ENCODE peak calls at places on chromosome 16, in five cellular contexts. D, M, S, W and G are unnamed samples.

GRCh38 chr16:20409398-20410152 is at the start of gene ACSM5:
- DNase-seq in D (peak; percentile 39), M (no peak), S (no peak), W (no peak), G (no peak)

GRCh38 chr16:2971985-2972784 is 3.0 kb downstream of the PAQR4 start:
- DNase-seq in D (no peak), M (no peak), S (no peak), W (no peak), G (no peak)

GRCh38 chr16:67235816-67236547 is 9.1 kb downstream of the TMEM208 start:
- DNase-seq in D (no peak), M (no peak), S (no peak), W (no peak), G (no peak)

GRCh38 chr16:72287646-72288045 is 115.7 kb upstream of the PMFBP1 start:
- DNase-seq in D (no peak), M (no peak), S (no peak), W (no peak), G (no peak)

GRCh38 chr16:2186064-2186463 is 10.3 kb downstream of the CASKIN1 start:
- DNase-seq in D (no peak), M (no peak), S (no peak), W (no peak), G (no peak)

GRCh38 chr16:22353188-22353919 is 21.1 kb downstream of the CDR2 start:
- DNase-seq in D (no peak), M (no peak), S (no peak), W (peak; percentile 85), G (no peak)

GRCh38 chr16:75110637-75111513 is 5.7 kb downstream of the LDHD start:
- DNase-seq in D (peak; percentile 84), M (peak; percentile 87), S (peak; percentile 83), W (peak; percentile 67), G (peak; percentile 86)

GRCh38 chr16:9836118-9836736 is 346.0 kb downstream of the GRIN2A start:
- DNase-seq in D (no peak), M (no peak), S (no peak), W (no peak), G (peak; percentile 55)

GRCh38 chr16:80751167-80751566 is 53.2 kb downstream of the CDYL2 start:
- DNase-seq in D (no peak), M (no peak), S (no peak), W (no peak), G (no peak)

GRCh38 chr16:17962726-17963125 is 373.8 kb downstream of the NPIPA8 start:
- DNase-seq in D (no peak), M (no peak), S (no peak), W (no peak), G (no peak)

GRCh38 chr16:88376835-88377726 is 5.7 kb upstream of the ZNF469 start:
- DNase-seq in D (no peak), M (no peak), S (no peak), W (no peak), G (no peak)

GRCh38 chr16:75251280-75252048 is at the start of gene BCAR1:
- DNase-seq in D (peak; percentile 90), M (peak; percentile 98), S (peak; percentile 32), W (no peak), G (peak; percentile 89)

GRCh38 chr16:47051031-47051430 is 77.6 kb upstream of the DNAJA2 start:
- DNase-seq in D (no peak), M (no peak), S (no peak), W (no peak), G (no peak)

GRCh38 chr16:30761427-30761927 is 385 bp downstream of the CFAP119 start:
- DNase-seq in D (no peak), M (no peak), S (peak; percentile 62), W (no peak), G (peak; percentile 36)

GRCh38 chr16:14321542-14321941 is 250.4 kb downstream of the MRTFB start:
- DNase-seq in D (no peak), M (no peak), S (no peak), W (no peak), G (no peak)

GRCh38 chr16:85321856-85322271 is 209.6 kb upstream of the CIBAR2 start:
- DNase-seq in D (peak; percentile 55), M (no peak), S (no peak), W (no peak), G (no peak)

GRCh38 chr16:84742561-84743200 is 42.9 kb downstream of the USP10 start:
- DNase-seq in D (no peak), M (no peak), S (no peak), W (no peak), G (no peak)

GRCh38 chr16:67173808-67174705 is 3.7 kb downstream of the NOL3 start:
- DNase-seq in D (peak; percentile 84), M (peak; percentile 92), S (peak; percentile 69), W (peak; percentile 85), G (no peak)

GRCh38 chr16:70157105-70157476 is 16.5 kb upstream of the CLEC18C start:
- DNase-seq in D (no peak), M (no peak), S (no peak), W (no peak), G (no peak)

GRCh38 chr16:65012357-65012756 is 109.5 kb downstream of the CDH11 start:
- DNase-seq in D (no peak), M (no peak), S (no peak), W (no peak), G (no peak)

GRCh38 chr16:73082608-73083007 is 34.7 kb upstream of the ZFHX3 start:
- DNase-seq in D (no peak), M (no peak), S (no peak), W (no peak), G (no peak)